ENCODE peak calls at places on chromosome X, in four cellular contexts. One of them, this sample, is unnamed. For H3K27me3 and H3K4me1, the result is how much of the 10 kb centered on the place peaks cover.

GRCh38 chrX:134660627-134661026 is 2.4 kb upstream of the PLAC1 start:
- DNase-seq in fibroblast of lung: peak
- DNase-seq in IMR-90: peak
- DNase-seq in GM23248: peak
- DNase-seq in this sample: no peak

GRCh38 chrX:46602468-46603102 is 29.0 kb downstream of the CHST7 start:
- DNase-seq in GM23248: no peak
- DNase-seq in fibroblast of lung: no peak
- DNase-seq in IMR-90: no peak
- DNase-seq in this sample: no peak

GRCh38 chrX:107768051-107768450 is 7.5 kb downstream of the TSC22D3 start:
- DNase-seq in GM23248: no peak
- DNase-seq in IMR-90: no peak
- DNase-seq in fibroblast of lung: no peak
- DNase-seq in this sample: no peak

GRCh38 chrX:147838465-147839131 is 73.1 kb upstream of the FMR1 start:
- DNase-seq in IMR-90: no peak
- DNase-seq in GM23248: peak
- DNase-seq in fibroblast of lung: peak
- DNase-seq in this sample: peak

GRCh38 chrX:123475068-123475724 is 257.7 kb downstream of the THOC2 start:
- DNase-seq in IMR-90: no peak
- DNase-seq in GM23248: peak
- DNase-seq in fibroblast of lung: no peak
- DNase-seq in this sample: no peak

GRCh38 chrX:97843200-97843811 is 959.6 kb downstream of the RPA4 start:
- DNase-seq in IMR-90: no peak
- DNase-seq in fibroblast of lung: no peak
- DNase-seq in GM23248: no peak
- DNase-seq in this sample: no peak

GRCh38 chrX:108081110-108081509 is 10.2 kb downstream of the PSMD10 start:
- DNase-seq in GM23248: no peak
- DNase-seq in IMR-90: no peak
- DNase-seq in fibroblast of lung: no peak
- DNase-seq in this sample: peak

GRCh38 chrX:130615941-130616340 is 214.2 kb downstream of the RBMX2 start:
- DNase-seq in fibroblast of lung: no peak
- DNase-seq in GM23248: no peak
- DNase-seq in IMR-90: no peak
- DNase-seq in this sample: no peak

GRCh38 chrX:101210630-101211029 is 9.0 kb upstream of the DRP2 start:
- DNase-seq in GM23248: no peak
- DNase-seq in IMR-90: no peak
- DNase-seq in fibroblast of lung: no peak
- DNase-seq in this sample: no peak

GRCh38 chrX:53223068-53223693 is 1.8 kb downstream of the KDM5C start:
- DNase-seq in IMR-90: no peak
- DNase-seq in fibroblast of lung: peak
- DNase-seq in GM23248: peak
- DNase-seq in this sample: no peak

GRCh38 chrX:131595120-131595519 is 51.2 kb downstream of the OR13H1 start:
- DNase-seq in GM23248: no peak
- DNase-seq in IMR-90: no peak
- DNase-seq in fibroblast of lung: peak
- DNase-seq in this sample: no peak

GRCh38 chrX:33840176-33840575 is 291.9 kb downstream of the FAM47A start:
- DNase-seq in IMR-90: no peak
- DNase-seq in fibroblast of lung: no peak
- DNase-seq in GM23248: no peak
- DNase-seq in this sample: no peak

GRCh38 chrX:39728852-39729587 is 368.7 kb downstream of the BCOR start:
- DNase-seq in IMR-90: no peak
- DNase-seq in GM23248: no peak
- DNase-seq in fibroblast of lung: no peak
- DNase-seq in this sample: no peak

GRCh38 chrX:8688776-8689175 is 43.2 kb downstream of the ANOS1 start:
- DNase-seq in fibroblast of lung: no peak
- DNase-seq in IMR-90: no peak
- DNase-seq in GM23248: no peak
- DNase-seq in this sample: no peak

GRCh38 chrX:152632445-152633097 is 5.1 kb upstream of the GABRQ start:
- DNase-seq in fibroblast of lung: peak
- DNase-seq in GM23248: peak
- DNase-seq in IMR-90: peak
- DNase-seq in this sample: peak

GRCh38 chrX:69031971-69032391 is 133.3 kb downstream of the PJA1 start:
- DNase-seq in fibroblast of lung: no peak
- DNase-seq in GM23248: peak
- DNase-seq in IMR-90: peak
- DNase-seq in this sample: no peak

GRCh38 chrX:37349131-37350033 is at the start of gene PRRG1:
- DNase-seq in fibroblast of lung: peak
- DNase-seq in IMR-90: peak
- DNase-seq in GM23248: peak
- DNase-seq in this sample: no peak

GRCh38 chrX:46573331-46573895 is at the start of gene CHST7:
- DNase-seq in fibroblast of lung: peak
- DNase-seq in IMR-90: peak
- DNase-seq in GM23248: peak
- DNase-seq in this sample: peak

GRCh38 chrX:19824603-19825002 is 62.8 kb downstream of the SH3KBP1 start:
- DNase-seq in GM23248: peak
- DNase-seq in fibroblast of lung: peak
- DNase-seq in IMR-90: peak
- DNase-seq in this sample: no peak

GRCh38 chrX:114500622-114501021 is 83.3 kb upstream of the HTR2C start:
- DNase-seq in GM23248: no peak
- DNase-seq in IMR-90: no peak
- DNase-seq in fibroblast of lung: no peak
- DNase-seq in this sample: no peak
- H3K27me3 ChIP-seq in GM23248: under half
- H3K27me3 ChIP-seq in IMR-90: under half
- H3K27me3 ChIP-seq in fibroblast of lung: under half
- H3K27me3 ChIP-seq in this sample: under half

DNA sequence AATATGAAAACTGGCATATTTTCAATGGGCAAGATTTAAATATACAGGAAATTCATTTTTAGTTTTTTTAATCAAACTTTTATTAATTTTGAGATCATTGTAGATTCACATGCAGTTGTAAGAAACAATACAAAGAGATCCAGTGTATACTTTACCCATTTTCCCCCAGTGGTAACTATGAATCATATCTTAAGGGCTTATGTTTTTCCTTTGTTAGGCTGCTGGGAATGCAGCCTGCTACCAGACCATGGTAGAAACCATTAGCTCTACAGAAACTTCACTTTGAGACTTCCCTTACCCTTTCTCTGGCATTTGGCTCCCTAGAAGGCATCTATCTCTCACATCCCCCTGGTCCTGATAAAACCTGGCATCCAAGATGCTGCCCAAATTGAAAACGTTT is 147.6 kb upstream of the EOLA2 start:
- DNase-seq in GM23248: peak
- DNase-seq in fibroblast of lung: peak
- DNase-seq in IMR-90: peak
- DNase-seq in this sample: no peak
- H3K4me2 ChIP-seq in GM23248: no peak
- H3K4me2 ChIP-seq in fibroblast of lung: no peak
- H3K4me2 ChIP-seq in IMR-90: no peak
- H3K4me2 ChIP-seq in this sample: no peak

GRCh38 chrX:45347877-45348675 is 147.4 kb upstream of the DIPK2B start:
- DNase-seq in GM23248: peak
- DNase-seq in fibroblast of lung: no peak
- DNase-seq in IMR-90: peak
- DNase-seq in this sample: no peak
- H3K4me1 ChIP-seq in GM23248: half or more
- H3K4me1 ChIP-seq in fibroblast of lung: under half
- H3K4me1 ChIP-seq in IMR-90: under half
- H3K4me1 ChIP-seq in this sample: under half

GRCh38 chrX:70878925-70879324 is 29.6 kb downstream of the TEX11 start:
- DNase-seq in GM23248: no peak
- DNase-seq in IMR-90: no peak
- DNase-seq in fibroblast of lung: no peak
- DNase-seq in this sample: no peak
- H3K27me3 ChIP-seq in GM23248: under half
- H3K27me3 ChIP-seq in IMR-90: under half
- H3K27me3 ChIP-seq in fibroblast of lung: under half
- H3K27me3 ChIP-seq in this sample: under half

GRCh38 chrX:120115438-120115963 is at the start of gene RHOXF1:
- DNase-seq in IMR-90: no peak
- DNase-seq in fibroblast of lung: no peak
- DNase-seq in GM23248: no peak
- DNase-seq in this sample: no peak

GRCh38 chrX:120125444-120125843 is 9.7 kb upstream of the RHOXF1 start:
- DNase-seq in IMR-90: no peak
- DNase-seq in GM23248: no peak
- DNase-seq in fibroblast of lung: peak
- DNase-seq in this sample: no peak

DNA sequence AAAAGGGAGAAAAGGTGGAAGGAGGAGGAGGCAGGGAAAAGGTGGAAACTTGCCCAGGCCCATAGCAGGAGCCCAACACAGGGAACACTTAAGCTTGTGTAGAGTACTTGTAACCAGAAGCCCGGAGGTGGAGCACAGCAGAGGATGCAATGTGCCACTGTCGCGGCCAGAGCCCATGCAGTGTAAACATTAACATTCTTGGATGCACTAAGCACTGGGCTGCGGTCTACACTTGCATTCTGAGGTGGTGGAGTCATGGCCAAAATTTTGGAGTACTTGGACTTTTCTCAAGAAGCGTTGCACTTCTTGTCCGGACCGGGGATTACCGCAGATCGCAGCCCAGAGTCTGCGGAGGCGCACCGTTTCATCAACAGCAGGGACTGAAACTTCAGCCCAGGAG is 4.5 kb upstream of the RHOXF1 start:
- DNase-seq in GM23248: no peak
- DNase-seq in IMR-90: peak
- DNase-seq in fibroblast of lung: peak
- DNase-seq in this sample: no peak
- H3K4me2 ChIP-seq in GM23248: no peak
- H3K4me2 ChIP-seq in IMR-90: no peak
- H3K4me2 ChIP-seq in fibroblast of lung: no peak
- H3K4me2 ChIP-seq in this sample: no peak

DNA sequence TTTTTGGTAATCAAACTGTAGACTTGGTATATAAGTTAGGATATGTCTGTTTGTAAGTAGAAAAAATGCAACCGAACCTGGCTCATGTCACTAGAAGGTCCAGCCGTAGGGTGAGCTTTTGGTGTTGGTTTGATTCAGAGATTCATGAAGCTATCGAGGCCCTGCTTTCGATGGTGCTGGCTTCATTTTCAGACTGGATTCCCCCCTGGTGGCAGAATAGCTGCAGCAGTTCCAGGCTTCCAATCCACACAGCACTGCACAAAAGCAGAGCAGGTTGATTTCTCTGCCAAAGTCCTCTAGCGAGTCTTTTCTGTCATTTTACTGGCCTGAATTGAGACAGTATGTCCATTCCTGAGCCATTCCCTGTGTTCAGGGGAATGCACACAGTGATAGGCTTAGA is 33.1 kb downstream of the PDK3 start:
- DNase-seq in fibroblast of lung: peak
- DNase-seq in IMR-90: no peak
- DNase-seq in GM23248: peak
- DNase-seq in this sample: peak
- H3K4me1 ChIP-seq in fibroblast of lung: under half
- H3K4me1 ChIP-seq in IMR-90: under half
- H3K4me1 ChIP-seq in GM23248: under half
- H3K4me1 ChIP-seq in this sample: under half

DNA sequence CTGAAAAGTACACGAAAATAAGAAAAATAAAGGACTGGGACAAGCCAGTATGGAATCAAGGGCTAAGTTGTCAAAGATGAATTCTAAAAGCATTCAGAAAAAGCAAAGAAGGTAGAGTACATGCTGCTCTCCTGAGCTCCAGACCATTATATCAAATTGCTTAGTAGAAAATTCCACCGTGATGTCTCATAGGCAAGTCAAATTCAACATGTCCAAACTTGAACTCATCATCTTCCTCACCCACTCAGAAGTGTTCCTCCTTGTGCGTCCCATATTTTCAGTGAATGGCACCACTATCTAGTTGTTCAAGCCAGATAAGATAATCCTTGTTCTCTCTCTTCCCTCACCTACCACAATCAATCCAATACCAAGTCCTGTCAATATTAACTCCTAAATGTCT is 37.5 kb upstream of the IL13RA2 start:
- DNase-seq in fibroblast of lung: no peak
- DNase-seq in IMR-90: no peak
- DNase-seq in GM23248: no peak
- DNase-seq in this sample: no peak
- H3K27me3 ChIP-seq in fibroblast of lung: under half
- H3K27me3 ChIP-seq in IMR-90: under half
- H3K27me3 ChIP-seq in GM23248: under half
- H3K27me3 ChIP-seq in this sample: under half

GRCh38 chrX:31546130-31546529 is 474.3 kb upstream of the FTHL17 start:
- DNase-seq in GM23248: peak
- DNase-seq in IMR-90: peak
- DNase-seq in fibroblast of lung: peak
- DNase-seq in this sample: no peak
- H3K4me2 ChIP-seq in GM23248: peak
- H3K4me2 ChIP-seq in IMR-90: no peak
- H3K4me2 ChIP-seq in fibroblast of lung: peak
- H3K4me2 ChIP-seq in this sample: no peak

GRCh38 chrX:12948495-12948894 is 26.4 kb upstream of the TMSB4X start:
- DNase-seq in fibroblast of lung: no peak
- DNase-seq in IMR-90: no peak
- DNase-seq in GM23248: no peak
- DNase-seq in this sample: no peak

GRCh38 chrX:12946406-12946805 is 28.5 kb upstream of the TMSB4X start:
- DNase-seq in fibroblast of lung: no peak
- DNase-seq in GM23248: no peak
- DNase-seq in IMR-90: no peak
- DNase-seq in this sample: no peak

GRCh38 chrX:12946838-12947544 is 27.9 kb upstream of the TMSB4X start:
- DNase-seq in GM23248: peak
- DNase-seq in IMR-90: peak
- DNase-seq in fibroblast of lung: peak
- DNase-seq in this sample: peak

GRCh38 chrX:12949205-12949926 is 25.5 kb upstream of the TMSB4X start:
- DNase-seq in IMR-90: peak
- DNase-seq in fibroblast of lung: no peak
- DNase-seq in GM23248: peak
- DNase-seq in this sample: peak

GRCh38 chrX:12947545-12948235 is 27.2 kb upstream of the TMSB4X start:
- DNase-seq in IMR-90: no peak
- DNase-seq in fibroblast of lung: no peak
- DNase-seq in GM23248: no peak
- DNase-seq in this sample: no peak
- H3K4me1 ChIP-seq in IMR-90: under half
- H3K4me1 ChIP-seq in fibroblast of lung: under half
- H3K4me1 ChIP-seq in GM23248: under half
- H3K4me1 ChIP-seq in this sample: half or more

GRCh38 chrX:138946941-138947340 is 235.4 kb upstream of the FGF13 start:
- DNase-seq in fibroblast of lung: no peak
- DNase-seq in IMR-90: no peak
- DNase-seq in GM23248: peak
- DNase-seq in this sample: no peak
- H3K27me3 ChIP-seq in fibroblast of lung: under half
- H3K27me3 ChIP-seq in IMR-90: under half
- H3K27me3 ChIP-seq in GM23248: under half
- H3K27me3 ChIP-seq in this sample: under half